ENCODE peak calls at places on chromosomes 7 and 10, in ten cellular contexts. H is K562, Z is mesendoderm, W is mammary epithelial cell, T is neuronal stem cell, C is NT2/D1, A is HCT116, S is astrocyte, R is GM12878, I is fibroblast of lung. G is an unnamed sample.

GRCh38 chr10:986881-987634 is 1.2 kb upstream of the GTPBP4 start:
- DNase-seq in H (no peak), Z (peak), W (peak), T (no peak), C (no peak), A (no peak), S (peak), R (no peak), I (peak), G (peak)

GRCh38 chr10:91551856-91552255 is 81.0 kb downstream of the PPP1R3C start:
- DNase-seq in H (peak), Z (peak), W (peak), T (peak), C (peak), A (peak), S (peak), R (no peak), I (peak), G (peak)

GRCh38 chr7:53756946-53757345 is 721.5 kb downstream of the POM121L12 start:
- DNase-seq in H (no peak), Z (no peak), W (no peak), T (no peak), C (no peak), A (no peak), S (no peak), R (no peak), I (no peak), G (no peak)

GRCh38 chr7:2864204-2864985 is 20.3 kb upstream of the GNA12 start:
- DNase-seq in H (no peak), Z (peak), W (peak), T (no peak), C (no peak), A (no peak), S (no peak), R (no peak), I (no peak), G (peak)

GRCh38 chr7:2796358-2797352 is 47.5 kb downstream of the GNA12 start:
- DNase-seq in H (no peak), Z (no peak), W (no peak), T (no peak), C (no peak), A (no peak), S (no peak), R (no peak), I (peak), G (peak)

GRCh38 chr7:44272981-44273380 is 52.4 kb downstream of the CAMK2B start:
- DNase-seq in H (no peak), Z (no peak), W (no peak), T (no peak), C (no peak), A (no peak), S (no peak), R (no peak), I (no peak), G (no peak)

GRCh38 chr7:87206361-87206760 is 13.2 kb downstream of the TMEM243 start:
- DNase-seq in H (no peak), Z (no peak), W (peak), T (no peak), C (no peak), A (no peak), S (peak), R (no peak), I (peak), G (no peak)

GRCh38 chr10:112981553-112981952 is 31.5 kb downstream of the TCF7L2 start:
- DNase-seq in H (no peak), Z (no peak), W (no peak), T (no peak), C (no peak), A (no peak), S (peak), R (peak), I (peak), G (no peak)

GRCh38 chr7:80902716-80903308 is 16.0 kb downstream of the SEMA3C start:
- DNase-seq in H (no peak), Z (no peak), W (no peak), T (no peak), C (no peak), A (no peak), S (no peak), R (no peak), I (no peak), G (no peak)

GRCh38 chr10:4532467-4532866 is 293.5 kb upstream of the AKR1E2 start:
- DNase-seq in H (no peak), Z (no peak), W (peak), T (no peak), C (no peak), A (no peak), S (peak), R (no peak), I (peak), G (peak)

GRCh38 chr10:24551161-24551560 is 172.5 kb downstream of the ARHGAP21 start:
- DNase-seq in H (no peak), Z (no peak), W (no peak), T (no peak), C (no peak), A (no peak), S (no peak), R (no peak), I (no peak), G (no peak)

GRCh38 chr7:106369349-106369748 is 84.6 kb upstream of the NAMPT start:
- DNase-seq in H (no peak), Z (peak), W (peak), T (no peak), C (peak), A (no peak), S (peak), R (no peak), I (peak), G (peak)

GRCh38 chr7:157556339-157556944 is 219.6 kb downstream of the DNAJB6 start:
- DNase-seq in H (no peak), Z (no peak), W (no peak), T (no peak), C (no peak), A (no peak), S (no peak), R (no peak), I (no peak), G (no peak)

GRCh38 chr7:157553256-157553655 is 216.5 kb downstream of the DNAJB6 start:
- DNase-seq in H (no peak), Z (no peak), W (no peak), T (no peak), C (no peak), A (no peak), S (no peak), R (no peak), I (no peak), G (no peak)

GRCh38 chr7:157555308-157555707 is 218.5 kb downstream of the DNAJB6 start:
- DNase-seq in H (no peak), Z (no peak), W (no peak), T (no peak), C (no peak), A (no peak), S (peak), R (no peak), I (peak), G (no peak)

GRCh38 chr7:157555921-157556320 is 219.1 kb downstream of the DNAJB6 start:
- DNase-seq in H (no peak), Z (no peak), W (no peak), T (no peak), C (no peak), A (no peak), S (no peak), R (no peak), I (no peak), G (no peak)

GRCh38 chr7:157554393-157555238 is 217.8 kb downstream of the DNAJB6 start:
- DNase-seq in H (no peak), Z (no peak), W (no peak), T (no peak), C (no peak), A (no peak), S (no peak), R (no peak), I (no peak), G (no peak)
- H3K9ac ChIP-seq in H (no peak), Z (no peak), W (no peak), T (no peak), C (no peak), A (no peak), S (no peak), R (no peak), I (no peak), G (no peak)

DNA sequence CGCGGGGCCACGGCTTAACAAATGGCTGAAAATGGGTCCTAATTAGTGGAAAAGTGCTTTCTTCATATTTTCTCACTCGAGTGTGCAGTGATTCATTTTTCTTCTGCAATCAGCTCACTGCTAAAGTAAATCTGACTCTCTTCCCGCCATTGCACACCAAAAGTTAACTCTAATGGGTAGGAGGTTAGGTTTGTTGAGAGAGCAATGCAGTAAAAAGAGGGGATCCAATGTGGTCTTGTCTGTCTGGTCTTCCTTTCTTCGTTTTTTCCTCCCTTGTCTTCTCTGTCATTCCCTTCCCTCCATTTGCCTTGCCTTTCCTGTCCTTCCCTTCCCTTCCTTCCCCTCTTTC is 4.6 kb downstream of the IKZF1 start:
- DNase-seq in H (no peak), Z (no peak), W (no peak), T (no peak), C (no peak), A (no peak), S (no peak), R (no peak), I (no peak), G (no peak)
- H3K9ac ChIP-seq in H (peak), Z (no peak), W (no peak), T (no peak), C (no peak), A (no peak), S (no peak), R (peak), I (no peak), G (no peak)

DNA sequence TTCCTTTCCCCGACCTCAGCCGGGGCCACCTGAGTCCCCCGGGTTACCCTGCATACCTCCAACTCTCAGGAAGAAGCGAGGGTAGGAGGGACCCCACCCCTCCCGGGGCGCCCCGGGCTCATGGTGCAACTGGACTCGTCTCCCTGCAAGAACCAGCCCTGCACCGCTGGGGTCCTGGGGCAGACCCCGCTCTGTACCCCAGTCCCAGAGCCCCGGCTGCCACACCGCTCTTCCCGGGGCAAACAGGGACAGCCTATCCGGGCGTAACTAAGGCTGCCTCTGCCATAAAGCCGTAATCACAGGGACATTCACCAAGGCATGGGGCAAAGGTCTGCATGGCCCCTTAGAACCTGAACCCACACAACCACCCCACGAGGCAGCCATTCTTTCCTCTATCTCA is 6.7 kb upstream of the MAFK start:
- DNase-seq in H (no peak), Z (no peak), W (no peak), T (no peak), C (no peak), A (no peak), S (no peak), R (no peak), I (no peak), G (no peak)
- H3K9ac ChIP-seq in H (no peak), Z (no peak), W (no peak), T (no peak), C (no peak), A (no peak), S (no peak), R (no peak), I (no peak), G (no peak)

DNA sequence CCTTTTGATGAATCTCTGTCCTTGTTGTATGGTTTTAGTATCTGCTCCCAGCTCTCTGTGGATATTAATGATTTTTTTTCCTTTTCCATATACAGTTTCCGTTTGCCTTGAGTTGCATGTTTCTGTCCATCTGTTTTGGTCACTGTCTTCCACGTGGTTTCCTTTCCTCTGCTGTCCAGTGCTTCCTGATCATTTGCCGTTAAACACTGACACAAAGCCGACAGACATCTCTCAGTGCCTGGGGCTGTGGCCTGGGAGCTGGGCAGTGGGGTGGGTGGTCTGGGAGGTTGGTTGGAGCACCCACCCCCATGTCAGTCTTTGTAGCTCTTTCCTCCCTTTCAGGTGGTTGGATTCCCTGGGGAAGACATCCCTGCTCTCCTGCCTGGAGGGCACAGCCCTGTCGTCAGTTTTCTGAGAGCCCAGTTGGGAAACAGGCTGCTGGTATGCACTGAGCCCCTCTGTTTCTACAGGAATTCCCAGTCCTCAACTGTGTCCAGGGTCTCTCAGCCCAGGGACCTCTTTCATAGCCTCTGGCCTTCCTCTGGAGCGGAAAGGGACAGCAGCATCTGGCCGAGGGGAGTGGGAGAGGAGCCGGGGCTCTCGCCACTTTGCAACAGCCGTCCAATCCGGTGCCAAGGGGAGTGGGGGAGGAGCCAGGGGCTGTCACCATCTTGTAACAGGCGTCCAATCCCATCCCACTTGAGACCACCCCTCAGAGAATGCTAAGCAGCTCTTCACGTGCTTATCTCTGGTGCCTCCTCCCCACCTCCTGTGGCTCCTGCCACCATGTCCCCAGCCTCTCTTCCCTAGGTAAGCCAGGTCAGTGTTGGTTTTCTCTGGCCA is 26.7 kb upstream of the MKI67 start:
- DNase-seq in H (no peak), Z (peak), W (no peak), T (no peak), C (no peak), A (no peak), S (no peak), R (no peak), I (no peak), G (no peak)
- H3K9ac ChIP-seq in H (no peak), Z (no peak), W (no peak), T (no peak), C (no peak), A (no peak), S (no peak), R (no peak), I (no peak), G (no peak)

GRCh38 chr10:103858360-103858759 is 3.0 kb upstream of the SH3PXD2A start:
- DNase-seq in H (no peak), Z (no peak), W (no peak), T (no peak), C (no peak), A (no peak), S (no peak), R (no peak), I (no peak), G (no peak)

GRCh38 chr10:103855852-103856496 is 598 bp upstream of the SH3PXD2A start:
- DNase-seq in H (no peak), Z (peak), W (no peak), T (peak), C (no peak), A (no peak), S (no peak), R (no peak), I (no peak), G (no peak)

GRCh38 chr10:103855424-103855823 is at the start of gene SH3PXD2A:
- DNase-seq in H (no peak), Z (peak), W (no peak), T (peak), C (no peak), A (no peak), S (no peak), R (no peak), I (peak), G (peak)

GRCh38 chr10:103854687-103855423 is 521 bp downstream of the SH3PXD2A start:
- DNase-seq in H (no peak), Z (peak), W (no peak), T (no peak), C (no peak), A (no peak), S (no peak), R (no peak), I (peak), G (peak)

DNA sequence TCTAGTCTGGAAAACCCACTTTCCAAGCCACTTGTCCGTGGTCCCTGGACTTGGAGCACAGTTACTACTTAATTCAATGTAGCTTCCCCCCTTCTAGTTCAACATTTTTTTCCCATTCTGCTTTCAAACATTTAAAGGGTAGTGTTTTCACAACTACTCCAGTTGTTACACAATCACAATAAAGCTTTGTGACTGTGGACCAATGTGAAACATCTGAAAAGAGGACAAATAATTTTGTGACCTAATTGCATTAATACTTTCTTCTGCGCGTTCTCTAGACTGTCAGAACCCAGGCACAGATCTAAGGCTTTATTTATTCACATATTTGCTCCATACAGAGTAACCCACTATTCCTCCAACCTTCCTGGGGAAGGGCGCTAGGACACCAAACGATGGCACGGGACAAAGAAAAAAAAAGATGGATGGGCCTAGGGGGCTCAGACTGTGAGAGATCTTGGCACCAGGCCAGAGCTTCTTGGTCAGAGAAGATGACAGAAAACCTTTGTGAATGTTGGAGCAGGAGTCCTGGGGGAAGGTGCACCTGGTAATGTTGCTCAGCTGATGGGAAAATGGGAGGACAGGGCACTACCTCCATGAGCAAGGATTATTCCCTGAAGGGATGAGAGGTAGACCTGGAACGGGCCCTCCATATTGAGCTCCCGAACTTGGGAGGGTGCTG is 1.3 kb upstream of the SH3PXD2A start:
- DNase-seq in H (no peak), Z (no peak), W (no peak), T (no peak), C (no peak), A (no peak), S (no peak), R (no peak), I (no peak), G (no peak)
- H3K9ac ChIP-seq in H (no peak), Z (peak), W (no peak), T (no peak), C (no peak), A (no peak), S (peak), R (no peak), I (no peak), G (no peak)

DNA sequence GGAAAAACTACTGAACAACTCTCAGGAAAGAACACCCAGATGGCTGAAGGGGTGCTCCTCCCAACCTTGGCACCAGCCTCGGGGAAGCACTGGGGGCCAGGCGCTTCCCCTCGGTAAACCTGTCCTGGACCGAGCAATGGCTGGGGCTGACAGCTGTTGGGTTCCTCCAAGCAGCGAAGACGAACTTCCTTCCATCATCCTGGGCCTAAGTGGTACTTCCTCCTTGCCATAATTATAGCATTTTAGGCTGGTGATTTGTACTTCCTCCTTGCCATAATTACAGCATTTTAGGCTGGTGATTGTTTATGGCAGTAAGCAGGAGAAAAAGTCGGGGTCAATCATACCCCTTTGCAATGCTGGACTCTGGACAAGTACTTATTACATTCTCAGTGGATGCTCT is 69.3 kb downstream of the MYOF start:
- DNase-seq in H (no peak), Z (no peak), W (no peak), T (no peak), C (no peak), A (no peak), S (no peak), R (no peak), I (no peak), G (no peak)
- H3K9ac ChIP-seq in H (no peak), Z (no peak), W (no peak), T (no peak), C (no peak), A (no peak), S (no peak), R (no peak), I (no peak), G (no peak)

DNA sequence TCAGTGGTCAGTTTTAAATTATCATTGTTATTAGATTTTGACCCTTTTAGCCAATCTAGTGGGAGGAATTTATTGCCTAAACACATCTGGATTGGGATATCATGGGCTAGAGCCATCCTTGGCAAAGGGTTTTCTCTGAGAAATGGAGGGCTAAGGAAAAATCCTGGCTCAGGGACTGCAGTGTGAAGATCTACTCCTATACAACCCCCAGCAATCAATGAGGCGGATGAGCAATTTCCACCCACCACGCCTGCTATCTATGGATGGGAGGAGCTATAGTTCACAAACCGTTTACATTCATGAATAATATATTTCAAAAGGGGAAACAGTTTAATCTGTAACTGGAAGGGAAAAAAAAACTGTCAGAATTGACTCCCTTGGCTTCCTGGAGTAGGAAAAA is 2.7 kb downstream of the CAV1 start:
- DNase-seq in H (no peak), Z (no peak), W (no peak), T (no peak), C (no peak), A (no peak), S (no peak), R (no peak), I (peak), G (peak)
- H3K9ac ChIP-seq in H (no peak), Z (no peak), W (peak), T (no peak), C (no peak), A (peak), S (peak), R (no peak), I (peak), G (peak)